ENCODE peak calls at places on chromosomes 13 and 19, in ten cellular contexts. A is H1, Q is ovary, L is transverse colon, B is tibial nerve, M is A549, F is esophagus muscularis mucosa, P is sigmoid colon, R is HepG2, H is suprapubic skin. V is an unnamed sample.

GRCh38 chr13:113970810-113971470 is 2.9 kb downstream of the C13orf46 start:
- DNase-seq in A (no peak), Q (no peak), L (peak; percentile 75), B (no peak), M (no peak), F (no peak), P (peak; percentile 86), R (no peak), H (no peak), V (peak; percentile 91)

GRCh38 chr13:20953245-20953931 is 50.8 kb upstream of the XPO4 start:
- DNase-seq in A (no peak), Q (no peak), L (no peak), B (no peak), M (no peak), F (no peak), P (no peak), R (peak; percentile 91), H (peak; percentile 58), V (no peak)

GRCh38 chr19:16024266-16025107 is 51.8 kb upstream of the TPM4 start:
- DNase-seq in A (no peak), Q (no peak), L (no peak), B (no peak), M (no peak), F (no peak), P (peak; percentile 24), R (no peak), H (no peak), V (no peak)

GRCh38 chr13:95512957-95513356 is 39.6 kb upstream of the CLDN10 start:
- DNase-seq in A (no peak), Q (no peak), L (no peak), B (no peak), M (no peak), F (no peak), P (no peak), R (no peak), H (no peak), V (no peak)

GRCh38 chr13:105083986-105084385 is 1451.5 kb downstream of the EFNB2 start:
- DNase-seq in A (no peak), Q (no peak), L (no peak), B (no peak), M (no peak), F (no peak), P (no peak), R (no peak), H (no peak), V (no peak)

GRCh38 chr13:99978781-99979452 is 2.7 kb upstream of the ZIC2 start:
- DNase-seq in A (peak; percentile 84), Q (no peak), L (no peak), B (no peak), M (no peak), F (no peak), P (no peak), R (no peak), H (peak; percentile 50), V (no peak)

GRCh38 chr13:43804461-43805070 is 17.8 kb upstream of the ENOX1 start:
- DNase-seq in A (no peak), Q (no peak), L (no peak), B (no peak), M (peak; percentile 9), F (no peak), P (no peak), R (peak; percentile 39), H (no peak), V (no peak)

GRCh38 chr13:86567119-86567518 is 767.9 kb upstream of the SLITRK6 start:
- DNase-seq in A (no peak), Q (no peak), L (no peak), B (no peak), M (no peak), F (no peak), P (no peak), R (peak; percentile 24), H (no peak), V (no peak)

GRCh38 chr19:41547569-41547968 is 28.4 kb upstream of the CEACAM21 start:
- DNase-seq in A (no peak), Q (no peak), L (no peak), B (no peak), M (no peak), F (no peak), P (no peak), R (no peak), H (no peak), V (no peak)

GRCh38 chr19:41545547-41545946 is 30.4 kb upstream of the CEACAM21 start:
- DNase-seq in A (no peak), Q (no peak), L (no peak), B (no peak), M (no peak), F (no peak), P (peak; percentile 56), R (no peak), H (no peak), V (no peak)

GRCh38 chr19:41548047-41548446 is 27.9 kb upstream of the CEACAM21 start:
- DNase-seq in A (no peak), Q (no peak), L (no peak), B (no peak), M (no peak), F (no peak), P (no peak), R (no peak), H (no peak), V (no peak)

GRCh38 chr19:41548954-41549688 is 26.8 kb upstream of the CEACAM21 start:
- DNase-seq in A (no peak), Q (no peak), L (peak; percentile 71), B (no peak), M (no peak), F (no peak), P (no peak), R (no peak), H (no peak), V (peak; percentile 43)

DNA sequence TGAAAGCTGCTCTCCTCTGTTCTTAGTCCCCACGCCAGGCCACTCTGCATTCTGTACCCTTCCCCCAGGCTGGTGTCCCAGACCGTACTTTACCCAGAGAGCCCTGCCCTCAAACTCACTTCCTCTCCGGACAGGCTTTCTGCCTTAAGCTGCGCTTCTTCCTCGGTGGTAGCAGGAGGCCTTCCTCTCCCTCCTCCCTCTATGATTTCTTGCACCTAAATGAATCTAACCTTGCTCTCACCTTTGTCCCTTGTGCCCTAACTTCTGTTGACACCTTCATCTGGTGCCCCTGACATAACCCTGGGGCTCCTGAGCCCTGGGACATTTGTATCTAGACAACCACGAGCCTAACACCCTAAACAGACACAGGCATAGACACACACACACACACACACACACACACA is 29.6 kb upstream of the CEACAM21 start:
- DNase-seq in A (no peak), Q (no peak), L (peak; percentile 58), B (no peak), M (no peak), F (no peak), P (peak; percentile 68), R (no peak), H (no peak), V (no peak)
- H3K4me1 ChIP-seq in A (peaks cover 5% of the 10 kb centered on the region), Q (no peaks in the 10 kb centered on the region), L (no peaks in the 10 kb centered on the region), B (peaks cover 4% of the 10 kb centered on the region), M (no peaks in the 10 kb centered on the region), F (peaks cover 13% of the 10 kb centered on the region), P (no peaks in the 10 kb centered on the region), R (peaks cover 9% of the 10 kb centered on the region), H (peaks cover 7% of the 10 kb centered on the region), V (no peaks in the 10 kb centered on the region)

GRCh38 chr19:57978586-57979289 is 4.4 kb upstream of the C19orf18 start:
- DNase-seq in A (no peak), Q (no peak), L (no peak), B (no peak), M (no peak), F (no peak), P (no peak), R (no peak), H (no peak), V (no peak)

GRCh38 chr19:57974434-57974833 is at the start of gene C19orf18:
- DNase-seq in A (no peak), Q (no peak), L (no peak), B (no peak), M (no peak), F (no peak), P (no peak), R (no peak), H (peak; percentile 2), V (no peak)
- TF ChIP-seq EP300 in A (no peak), Q (no peak), L (no peak), B (no peak), M (no peak), F (no peak), P (no peak), R (no peak), H (no peak), V (no peak)

GRCh38 chr13:30256713-30257432 is 50.5 kb downstream of the KATNAL1 start:
- DNase-seq in A (no peak), Q (no peak), L (no peak), B (no peak), M (no peak), F (no peak), P (no peak), R (no peak), H (no peak), V (no peak)
- TF ChIP-seq CTCF in A (no peak), Q (no peak), L (no peak), B (no peak), M (no peak), F (peak; percentile 16), P (no peak), R (no peak), H (no peak), V (no peak)

GRCh38 chr19:911197-912033 is 1.6 kb downstream of the R3HDM4 start:
- DNase-seq in A (peak; percentile 79), Q (no peak), L (no peak), B (no peak), M (no peak), F (no peak), P (no peak), R (no peak), H (no peak), V (no peak)

GRCh38 chr19:916645-917322 is 349 bp upstream of the KISS1R start:
- DNase-seq in A (peak; percentile 79), Q (no peak), L (no peak), B (no peak), M (no peak), F (no peak), P (no peak), R (peak; percentile 56), H (no peak), V (no peak)

GRCh38 chr19:912181-913079 is 589 bp downstream of the R3HDM4 start:
- DNase-seq in A (no peak), Q (peak; percentile 56), L (no peak), B (no peak), M (no peak), F (no peak), P (no peak), R (no peak), H (no peak), V (no peak)

GRCh38 chr19:917323-918151 is at the start of gene KISS1R:
- DNase-seq in A (peak; percentile 91), Q (no peak), L (no peak), B (no peak), M (peak; percentile 51), F (no peak), P (no peak), R (peak; percentile 71), H (no peak), V (peak; percentile 44)

GRCh38 chr19:913080-913748 is at the start of gene R3HDM4:
- DNase-seq in A (peak; percentile 82), Q (peak; percentile 84), L (peak; percentile 89), B (peak; percentile 68), M (peak; percentile 61), F (no peak), P (peak; percentile 90), R (no peak), H (no peak), V (peak; percentile 86)
- H3K4me1 ChIP-seq in A (peaks cover 3% of the 10 kb centered on the region), Q (peaks cover 8% of the 10 kb centered on the region), L (peaks cover 40% of the 10 kb centered on the region), B (peaks cover 48% of the 10 kb centered on the region), M (peaks cover 26% of the 10 kb centered on the region), F (peaks cover 47% of the 10 kb centered on the region), P (peaks cover 28% of the 10 kb centered on the region), R (peaks cover 38% of the 10 kb centered on the region), H (peaks cover 47% of the 10 kb centered on the region), V (peaks cover 66% of the 10 kb centered on the region)

GRCh38 chr19:43739419-43739818 is 15.3 kb downstream of the SMG9 start:
- DNase-seq in A (no peak), Q (no peak), L (peak; percentile 86), B (no peak), M (no peak), F (no peak), P (no peak), R (no peak), H (no peak), V (peak; percentile 76)
- TF ChIP-seq EP300 in A (no peak), Q (no peak), L (no peak), B (no peak), M (no peak), F (no peak), P (no peak), R (no peak), H (no peak), V (no peak)

V was measured in stomach.